ENCODE peak calls at places on chromosomes 12 and 14, in nine cellular contexts. Z is Right ventricle myocardium superior; H is HEK293T; A is left colon; M is mucosa of gallbladder; D is stimulated activated CD8-positive, alpha-beta memory T cell treated with anti-CD3 and anti-CD28 coated beads, Interleukin-7, amount 100 ng/mL, for 1 hour; R is BJ; T is dorsolateral prefrontal cortex; S is RPMI7951. G is an unnamed sample.

GRCh38 chr12:114669501-114670256 is 14.3 kb downstream of the TBX3 start:
- DNase-seq in Z (no peak), D (no peak), H (no peak), A (no peak), T (no peak), S (peak), R (no peak), M (no peak), G (no peak)

GRCh38 chr12:43884683-43885410 is 49.0 kb downstream of the TMEM117 start:
- DNase-seq in D (no peak), M (no peak), A (no peak), T (no peak), Z (no peak), S (no peak), H (no peak), R (no peak), G (no peak)

GRCh38 chr12:117453961-117454360 is 92.5 kb upstream of the NOS1 start:
- DNase-seq in A (no peak), S (no peak), Z (no peak), T (no peak), D (no peak), R (no peak), M (no peak), H (no peak), G (no peak)

GRCh38 chr12:119683816-119684215 is 15.9 kb downstream of the PRKAB1 start:
- DNase-seq in R (no peak), T (no peak), M (no peak), H (no peak), S (no peak), A (no peak), Z (no peak), D (no peak), G (no peak)

GRCh38 chr12:13103391-13104033 is at the start of gene GSG1:
- DNase-seq in R (no peak), T (no peak), H (no peak), Z (no peak), M (no peak), S (no peak), A (no peak), D (no peak), G (no peak)

GRCh38 chr14:91330111-91330696 is 85.7 kb upstream of the GPR68 start:
- DNase-seq in M (no peak), D (no peak), H (no peak), Z (no peak), R (no peak), S (no peak), A (no peak), T (no peak), G (no peak)

GRCh38 chr12:53097564-53098353 is at the start of gene IGFBP6:
- DNase-seq in D (no peak), H (peak), M (no peak), S (peak), T (no peak), A (peak), Z (peak), R (no peak), G (peak)

GRCh38 chr14:77663289-77663688 is 44.5 kb downstream of the ALKBH1 start:
- DNase-seq in S (peak), M (no peak), H (no peak), A (no peak), Z (no peak), T (no peak), D (no peak), R (no peak), G (no peak)

G was measured in central memory CD8-positive, alpha-beta T cell.